ENCODE peak calls at places on chromosomes 7 and 10, in four cellular contexts. D is GM12878, Y is SK-N-SH, G is HepG2. A is an unnamed sample.

GRCh38 chr7:129225206-129225930 is 538 bp downstream of the AHCYL2 start:
- DNase-seq in D (no peak), Y (no peak), G (peak), A (no peak)

GRCh38 chr7:158028290-158028941 is 559.2 kb downstream of the PTPRN2 start:
- DNase-seq in D (no peak), Y (no peak), G (peak), A (peak)

GRCh38 chr7:34208878-34209621 is 303.7 kb downstream of the BMPER start:
- DNase-seq in D (no peak), Y (no peak), G (no peak), A (no peak)

GRCh38 chr7:147547252-147547897 is 1043.2 kb upstream of the C7orf33 start:
- DNase-seq in D (no peak), Y (peak), G (peak), A (no peak)

GRCh38 chr7:92747041-92747835 is 89.1 kb downstream of the CDK6 start:
- DNase-seq in D (no peak), Y (no peak), G (no peak), A (no peak)

GRCh38 chr7:302054-302992 is 12.4 kb downstream of the FOXL3 start:
- DNase-seq in D (no peak), Y (no peak), G (no peak), A (no peak)

GRCh38 chr7:88147341-88147740 is 72.5 kb downstream of the SRI start:
- DNase-seq in D (no peak), Y (no peak), G (no peak), A (no peak)

GRCh38 chr7:106199813-106200364 is 84.9 kb downstream of the NAMPT start:
- DNase-seq in D (no peak), Y (no peak), G (no peak), A (no peak)

GRCh38 chr10:12547301-12547771 is 198.0 kb downstream of the CAMK1D start:
- DNase-seq in D (no peak), Y (no peak), G (no peak), A (no peak)

GRCh38 chr10:44513592-44513991 is 128.7 kb upstream of the CXCL12 start:
- DNase-seq in D (no peak), Y (peak), G (no peak), A (no peak)

GRCh38 chr7:140475747-140476333 is 3.5 kb downstream of the MKRN1 start:
- DNase-seq in D (no peak), Y (peak), G (peak), A (peak)

GRCh38 chr7:47783456-47784240 is 164.6 kb downstream of the PKD1L1 start:
- DNase-seq in D (no peak), Y (no peak), G (peak), A (no peak)

GRCh38 chr10:133196936-133197758 is 32.9 kb upstream of the UTF1 start:
- DNase-seq in D (no peak), Y (no peak), G (no peak), A (no peak)

GRCh38 chr10:71661060-71661622 is 58.4 kb downstream of the C10orf105 start:
- DNase-seq in D (no peak), Y (no peak), G (no peak), A (no peak)

GRCh38 chr10:77390481-77390891 is 247.1 kb downstream of the KCNMA1 start:
- DNase-seq in D (no peak), Y (no peak), G (no peak), A (no peak)

GRCh38 chr7:112449353-112449752 is 907 bp upstream of the IFRD1 start:
- DNase-seq in D (no peak), Y (no peak), G (peak), A (no peak)

GRCh38 chr10:51667992-51668689 is 31.3 kb downstream of the CSTF2T start:
- DNase-seq in D (no peak), Y (peak), G (no peak), A (no peak)
- TF ChIP-seq JUND in D (no peak), Y (peak), G (no peak), A (no peak)

DNA sequence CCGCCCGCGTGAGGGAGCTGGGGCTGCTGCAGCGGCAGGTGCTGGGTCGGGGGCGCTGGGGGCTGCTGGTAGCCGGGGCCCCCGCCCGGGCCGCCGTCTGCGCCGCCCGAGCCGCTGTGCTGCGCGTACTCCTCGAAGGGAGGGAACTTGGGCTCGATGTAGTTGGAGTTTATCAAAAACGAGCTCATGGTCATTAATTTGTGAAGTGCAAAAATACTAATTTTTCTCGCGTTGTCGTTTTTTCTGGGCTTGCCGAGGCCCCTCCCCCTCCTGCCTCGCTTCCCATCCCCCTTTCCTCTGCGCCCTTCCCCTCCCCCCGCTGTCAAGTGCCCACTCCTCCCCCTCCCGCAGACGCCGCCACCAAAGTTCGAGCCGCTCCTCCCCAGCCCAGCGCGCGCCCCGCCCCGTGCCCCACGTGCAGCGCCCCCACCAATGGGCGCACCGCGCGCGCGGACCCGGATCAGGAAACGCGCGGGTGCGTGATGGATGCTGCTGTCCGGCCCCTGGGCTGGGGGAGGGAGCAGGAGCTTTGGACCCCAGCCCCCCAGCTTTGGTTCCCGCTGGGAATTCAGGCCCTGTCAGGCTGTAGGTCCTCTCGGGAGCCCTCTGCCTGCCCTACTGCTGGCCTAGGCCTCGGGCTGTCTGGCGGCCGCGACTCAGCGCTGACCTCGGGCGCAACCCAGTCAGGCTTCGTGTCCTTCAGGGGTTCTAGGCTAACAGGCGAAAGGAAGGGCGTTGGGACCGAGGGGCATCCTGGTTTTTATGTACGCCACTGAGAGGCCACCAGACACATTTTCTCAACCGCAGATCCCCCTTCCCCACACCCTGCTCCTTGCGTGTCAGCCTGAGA is at the start of gene HOXA4:
- DNase-seq in D (no peak), Y (peak), G (peak), A (no peak)
- TF ChIP-seq JUND in D (no peak), Y (no peak), G (no peak), A (no peak)

GRCh38 chr10:120012566-120012965 is 120.0 kb downstream of the SEC23IP start:
- DNase-seq in D (no peak), Y (no peak), G (no peak), A (no peak)

GRCh38 chr10:120015064-120015463 is 122.5 kb downstream of the SEC23IP start:
- DNase-seq in D (no peak), Y (no peak), G (no peak), A (no peak)

GRCh38 chr10:120014031-120014430 is 121.5 kb downstream of the SEC23IP start:
- DNase-seq in D (no peak), Y (no peak), G (no peak), A (no peak)

GRCh38 chr10:120011359-120012132 is 119.0 kb downstream of the SEC23IP start:
- DNase-seq in D (no peak), Y (peak), G (no peak), A (peak)

GRCh38 chr10:120012133-120012405 is 119.5 kb downstream of the SEC23IP start:
- DNase-seq in D (no peak), Y (peak), G (no peak), A (no peak)
- TF ChIP-seq JUND in D (no peak), Y (no peak), G (no peak), A (no peak)

GRCh38 chr10:29535012-29535777 is 99.6 kb downstream of the SVIL start:
- DNase-seq in D (no peak), Y (peak), G (peak), A (peak)
- TF ChIP-seq JUND in D (no peak), Y (no peak), G (no peak), A (no peak)

DNA sequence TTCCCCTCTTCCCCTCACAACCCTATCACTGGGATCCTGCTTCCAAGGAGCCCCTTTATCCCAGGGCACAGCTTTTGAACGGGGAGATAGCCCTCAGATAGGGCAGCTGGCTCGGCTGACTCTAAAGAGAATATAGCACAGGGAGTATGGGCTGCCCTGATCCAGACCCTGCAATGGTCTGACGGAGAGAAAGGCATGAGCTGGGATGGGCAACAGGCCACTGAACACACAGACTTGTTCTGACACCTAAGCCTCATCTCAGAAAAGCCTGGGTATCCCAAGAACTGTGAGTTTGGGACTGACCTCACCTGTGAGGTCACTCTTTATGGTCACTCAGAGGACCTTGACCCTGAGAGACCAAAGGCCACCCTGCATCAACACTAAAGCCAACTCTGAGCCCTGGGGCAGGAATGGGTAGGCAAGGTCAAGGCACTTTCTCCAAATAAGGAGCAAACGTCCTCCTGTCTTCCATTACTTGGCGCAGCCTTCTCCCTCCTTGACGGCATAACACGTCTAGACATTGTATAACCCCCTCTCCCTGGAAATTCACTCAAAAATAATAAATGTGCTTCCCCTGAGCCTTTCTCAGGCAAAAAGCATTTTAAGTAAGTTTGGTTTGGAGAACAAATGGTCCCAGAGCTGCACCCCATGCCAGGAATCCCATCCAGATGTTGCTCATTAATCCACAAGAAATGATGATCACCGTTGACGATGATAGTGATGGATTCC is 8.2 kb upstream of the LRRC18 start:
- DNase-seq in D (no peak), Y (no peak), G (no peak), A (no peak)
- TF ChIP-seq JUND in D (no peak), Y (no peak), G (no peak), A (no peak)

GRCh38 chr10:87847550-87847949 is 15.8 kb downstream of the KLLN start:
- DNase-seq in D (no peak), Y (no peak), G (no peak), A (no peak)

GRCh38 chr10:87842776-87843497 is 20.4 kb downstream of the KLLN start:
- DNase-seq in D (no peak), Y (no peak), G (peak), A (no peak)

GRCh38 chr10:87844837-87845623 is 18.3 kb downstream of the KLLN start:
- DNase-seq in D (no peak), Y (no peak), G (peak), A (no peak)

GRCh38 chr10:87843714-87844113 is 19.6 kb downstream of the KLLN start:
- DNase-seq in D (no peak), Y (no peak), G (no peak), A (no peak)

GRCh38 chr10:87845624-87846377 is 17.5 kb downstream of the KLLN start:
- DNase-seq in D (no peak), Y (no peak), G (no peak), A (peak)
- TF ChIP-seq JUND in D (no peak), Y (no peak), G (no peak), A (no peak)

GRCh38 chr7:119037941-119038340 is 813.4 kb downstream of the ANKRD7 start:
- DNase-seq in D (no peak), Y (no peak), G (no peak), A (no peak)
- TF ChIP-seq JUND in D (no peak), Y (no peak), G (no peak), A (no peak)

GRCh38 chr10:119131512-119132240 is 27.8 kb downstream of the DENND10 start:
- DNase-seq in D (peak), Y (no peak), G (no peak), A (no peak)

GRCh38 chr10:119135517-119135890 is 30.0 kb downstream of the SFXN4 start:
- DNase-seq in D (no peak), Y (no peak), G (no peak), A (no peak)

GRCh38 chr10:119136084-119136483 is 29.4 kb downstream of the SFXN4 start:
- DNase-seq in D (no peak), Y (no peak), G (no peak), A (no peak)

GRCh38 chr10:119129721-119130120 is 25.8 kb downstream of the DENND10 start:
- DNase-seq in D (no peak), Y (no peak), G (no peak), A (no peak)

DNA sequence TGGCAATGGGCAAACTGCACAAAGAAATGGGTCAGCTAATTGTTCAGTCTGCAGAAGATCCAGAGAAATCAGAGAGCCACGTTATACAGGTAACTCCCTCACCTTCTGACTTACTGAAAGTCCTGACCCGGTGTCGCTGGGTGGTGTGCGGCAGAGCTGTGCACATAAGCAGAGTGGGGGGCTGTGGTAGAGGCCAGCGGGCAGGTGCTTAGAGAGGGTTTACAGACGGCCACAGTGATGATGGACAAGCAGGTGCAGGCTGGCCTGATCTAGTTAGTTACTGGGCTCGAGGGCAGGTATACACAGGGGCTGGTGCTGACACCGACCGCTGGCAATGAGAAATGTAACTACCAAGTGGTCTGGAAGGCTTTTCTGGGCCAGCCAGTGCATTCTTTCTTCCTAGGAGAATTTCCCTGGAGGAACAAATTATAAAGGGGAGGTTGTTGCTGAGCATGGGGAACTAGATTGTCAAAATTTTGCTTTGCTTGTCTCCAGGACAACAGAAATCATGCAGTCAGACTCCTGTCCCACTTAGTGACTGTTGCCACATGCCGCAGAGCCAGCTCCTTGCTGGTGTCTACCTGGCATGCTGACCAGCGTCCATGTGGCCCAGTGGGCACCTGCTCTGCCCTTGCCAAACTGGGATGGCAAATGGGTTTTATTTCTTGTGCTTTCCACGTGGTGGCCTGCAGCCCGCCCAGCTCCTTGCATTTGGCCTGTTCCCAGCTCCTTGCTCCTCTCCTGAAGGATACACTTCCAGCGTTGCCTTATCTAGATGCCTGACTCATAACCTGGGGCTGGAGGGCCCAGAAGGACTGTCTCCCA is 28.8 kb downstream of the DENND10 start:
- DNase-seq in D (no peak), Y (no peak), G (no peak), A (no peak)
- TF ChIP-seq JUND in D (no peak), Y (no peak), G (no peak), A (no peak)